ENCODE peak calls at places on chromosomes 3 and 15, in six cellular contexts. One of them, this sample, is unnamed.

GRCh38 chr3:1462916-1463315 is 370.1 kb downstream of the CNTN6 start:
- DNase-seq in upper lobe of right lung: no peak
- DNase-seq in endothelial cell: no peak
- DNase-seq in osteocyte: no peak
- DNase-seq in choroid plexus epithelial cell: no peak
- DNase-seq in brain microvascular endothelial cell: no peak
- DNase-seq in this sample: no peak

GRCh38 chr3:72746412-72747411 is 101.5 kb downstream of the SHQ1 start:
- DNase-seq in upper lobe of right lung: no peak
- DNase-seq in endothelial cell: no peak
- DNase-seq in osteocyte: no peak
- DNase-seq in choroid plexus epithelial cell: peak
- DNase-seq in brain microvascular endothelial cell: peak
- DNase-seq in this sample: no peak

GRCh38 chr3:128353991-128354687 is 112.6 kb downstream of the DNAJB8 start:
- DNase-seq in upper lobe of right lung: peak
- DNase-seq in endothelial cell: no peak
- DNase-seq in osteocyte: no peak
- DNase-seq in choroid plexus epithelial cell: peak
- DNase-seq in brain microvascular endothelial cell: peak
- DNase-seq in this sample: no peak

GRCh38 chr3:182738583-182739514 is 54.5 kb upstream of the ATP11B start:
- DNase-seq in upper lobe of right lung: no peak
- DNase-seq in endothelial cell: no peak
- DNase-seq in osteocyte: no peak
- DNase-seq in choroid plexus epithelial cell: no peak
- DNase-seq in brain microvascular endothelial cell: no peak
- DNase-seq in this sample: no peak

GRCh38 chr3:47163990-47164848 is at the start of gene SETD2:
- DNase-seq in upper lobe of right lung: peak
- DNase-seq in endothelial cell: peak
- DNase-seq in osteocyte: peak
- DNase-seq in choroid plexus epithelial cell: peak
- DNase-seq in brain microvascular endothelial cell: peak
- DNase-seq in this sample: peak

GRCh38 chr3:112407888-112408702 is 75.1 kb downstream of the CD200 start:
- DNase-seq in upper lobe of right lung: no peak
- DNase-seq in endothelial cell: no peak
- DNase-seq in osteocyte: no peak
- DNase-seq in choroid plexus epithelial cell: no peak
- DNase-seq in brain microvascular endothelial cell: no peak
- DNase-seq in this sample: no peak

GRCh38 chr15:94229591-94230365 is 1.6 kb upstream of the MCTP2 start:
- DNase-seq in upper lobe of right lung: no peak
- DNase-seq in endothelial cell: no peak
- DNase-seq in osteocyte: no peak
- DNase-seq in choroid plexus epithelial cell: no peak
- DNase-seq in brain microvascular endothelial cell: no peak
- DNase-seq in this sample: no peak

GRCh38 chr3:16079519-16079918 is 95.0 kb upstream of the GALNT15 start:
- DNase-seq in upper lobe of right lung: no peak
- DNase-seq in endothelial cell: no peak
- DNase-seq in osteocyte: no peak
- DNase-seq in choroid plexus epithelial cell: peak
- DNase-seq in brain microvascular endothelial cell: no peak
- DNase-seq in this sample: no peak

GRCh38 chr3:139020868-139021234 is at the start of gene PRR23B:
- DNase-seq in upper lobe of right lung: no peak
- DNase-seq in endothelial cell: no peak
- DNase-seq in osteocyte: no peak
- DNase-seq in choroid plexus epithelial cell: no peak
- DNase-seq in brain microvascular endothelial cell: no peak
- DNase-seq in this sample: no peak

GRCh38 chr3:71492566-71492965 is 91.0 kb downstream of the FOXP1 start:
- DNase-seq in upper lobe of right lung: no peak
- DNase-seq in endothelial cell: no peak
- DNase-seq in osteocyte: no peak
- DNase-seq in choroid plexus epithelial cell: no peak
- DNase-seq in brain microvascular endothelial cell: no peak
- DNase-seq in this sample: no peak

GRCh38 chr3:99776516-99777209 is 41.0 kb upstream of the CMSS1 start:
- DNase-seq in upper lobe of right lung: no peak
- DNase-seq in endothelial cell: no peak
- DNase-seq in osteocyte: no peak
- DNase-seq in choroid plexus epithelial cell: peak
- DNase-seq in brain microvascular endothelial cell: peak
- DNase-seq in this sample: no peak

GRCh38 chr15:39304201-39304841 is 276.6 kb upstream of the THBS1 start:
- DNase-seq in upper lobe of right lung: no peak
- DNase-seq in endothelial cell: no peak
- DNase-seq in osteocyte: no peak
- DNase-seq in choroid plexus epithelial cell: no peak
- DNase-seq in brain microvascular endothelial cell: no peak
- DNase-seq in this sample: peak

GRCh38 chr15:71654714-71655174 is 155.6 kb upstream of the NR2E3 start:
- DNase-seq in upper lobe of right lung: no peak
- DNase-seq in endothelial cell: no peak
- DNase-seq in osteocyte: no peak
- DNase-seq in choroid plexus epithelial cell: peak
- DNase-seq in brain microvascular endothelial cell: no peak
- DNase-seq in this sample: no peak

GRCh38 chr15:67781907-67782559 is 43.3 kb upstream of the SKOR1 start:
- DNase-seq in upper lobe of right lung: no peak
- DNase-seq in endothelial cell: no peak
- DNase-seq in osteocyte: no peak
- DNase-seq in choroid plexus epithelial cell: no peak
- DNase-seq in brain microvascular endothelial cell: no peak
- DNase-seq in this sample: no peak

GRCh38 chr3:42658771-42659390 is 5.4 kb downstream of the ZBTB47 start:
- DNase-seq in upper lobe of right lung: peak
- DNase-seq in endothelial cell: no peak
- DNase-seq in osteocyte: no peak
- DNase-seq in choroid plexus epithelial cell: no peak
- DNase-seq in brain microvascular endothelial cell: no peak
- DNase-seq in this sample: no peak

GRCh38 chr15:31004220-31004733 is 12.8 kb upstream of the MTMR10 start:
- DNase-seq in upper lobe of right lung: no peak
- DNase-seq in endothelial cell: peak
- DNase-seq in osteocyte: no peak
- DNase-seq in choroid plexus epithelial cell: no peak
- DNase-seq in brain microvascular endothelial cell: no peak
- DNase-seq in this sample: no peak

GRCh38 chr15:29934251-29934650 is 112.0 kb upstream of the TJP1 start:
- DNase-seq in upper lobe of right lung: no peak
- DNase-seq in endothelial cell: no peak
- DNase-seq in osteocyte: no peak
- DNase-seq in choroid plexus epithelial cell: peak
- DNase-seq in brain microvascular endothelial cell: peak
- DNase-seq in this sample: no peak

GRCh38 chr15:60840306-60840702 is 361.4 kb upstream of the ICE2 start:
- DNase-seq in upper lobe of right lung: no peak
- DNase-seq in endothelial cell: peak
- DNase-seq in osteocyte: no peak
- DNase-seq in choroid plexus epithelial cell: peak
- DNase-seq in brain microvascular endothelial cell: peak
- DNase-seq in this sample: no peak

GRCh38 chr3:45473841-45474240 is 85.5 kb downstream of the LARS2 start:
- DNase-seq in upper lobe of right lung: no peak
- DNase-seq in endothelial cell: no peak
- DNase-seq in osteocyte: no peak
- DNase-seq in choroid plexus epithelial cell: peak
- DNase-seq in brain microvascular endothelial cell: peak
- DNase-seq in this sample: peak

GRCh38 chr15:41950127-41950483 is 22.3 kb downstream of the EHD4 start:
- DNase-seq in upper lobe of right lung: no peak
- DNase-seq in endothelial cell: no peak
- DNase-seq in osteocyte: no peak
- DNase-seq in choroid plexus epithelial cell: no peak
- DNase-seq in brain microvascular endothelial cell: no peak
- DNase-seq in this sample: no peak

GRCh38 chr3:59480486-59480995 is 430.7 kb upstream of the CFAP20DC start:
- DNase-seq in upper lobe of right lung: no peak
- DNase-seq in endothelial cell: no peak
- DNase-seq in osteocyte: no peak
- DNase-seq in choroid plexus epithelial cell: peak
- DNase-seq in brain microvascular endothelial cell: peak
- DNase-seq in this sample: peak

GRCh38 chr3:171256445-171257250 is 203.6 kb downstream of the TNIK start:
- DNase-seq in upper lobe of right lung: no peak
- DNase-seq in endothelial cell: no peak
- DNase-seq in osteocyte: no peak
- DNase-seq in choroid plexus epithelial cell: no peak
- DNase-seq in brain microvascular endothelial cell: no peak
- DNase-seq in this sample: no peak

GRCh38 chr3:39784922-39785321 is 24.5 kb upstream of the MYRIP start:
- DNase-seq in upper lobe of right lung: no peak
- DNase-seq in endothelial cell: no peak
- DNase-seq in osteocyte: no peak
- DNase-seq in choroid plexus epithelial cell: no peak
- DNase-seq in brain microvascular endothelial cell: no peak
- DNase-seq in this sample: no peak

GRCh38 chr3:30749230-30749629 is 142.8 kb downstream of the TGFBR2 start:
- DNase-seq in upper lobe of right lung: no peak
- DNase-seq in endothelial cell: no peak
- DNase-seq in osteocyte: no peak
- DNase-seq in choroid plexus epithelial cell: no peak
- DNase-seq in brain microvascular endothelial cell: no peak
- DNase-seq in this sample: no peak

GRCh38 chr3:65751123-65751700 is 287.5 kb downstream of the MAGI1 start:
- DNase-seq in upper lobe of right lung: no peak
- DNase-seq in endothelial cell: peak
- DNase-seq in osteocyte: no peak
- DNase-seq in choroid plexus epithelial cell: peak
- DNase-seq in brain microvascular endothelial cell: peak
- DNase-seq in this sample: no peak

GRCh38 chr3:196127308-196128040 is 45.6 kb upstream of the TFRC start:
- DNase-seq in upper lobe of right lung: no peak
- DNase-seq in endothelial cell: no peak
- DNase-seq in osteocyte: no peak
- DNase-seq in choroid plexus epithelial cell: no peak
- DNase-seq in brain microvascular endothelial cell: no peak
- DNase-seq in this sample: no peak

GRCh38 chr3:66010348-66011097 is 28.2 kb downstream of the MAGI1 start:
- DNase-seq in upper lobe of right lung: no peak
- DNase-seq in endothelial cell: no peak
- DNase-seq in osteocyte: no peak
- DNase-seq in choroid plexus epithelial cell: peak
- DNase-seq in brain microvascular endothelial cell: no peak
- DNase-seq in this sample: no peak

GRCh38 chr3:13018039-13018431 is 55.2 kb downstream of the IQSEC1 start:
- DNase-seq in upper lobe of right lung: no peak
- DNase-seq in endothelial cell: no peak
- DNase-seq in osteocyte: no peak
- DNase-seq in choroid plexus epithelial cell: no peak
- DNase-seq in brain microvascular endothelial cell: no peak
- DNase-seq in this sample: no peak

GRCh38 chr3:12959838-12960378 is 113.3 kb downstream of the IQSEC1 start:
- DNase-seq in upper lobe of right lung: no peak
- DNase-seq in endothelial cell: peak
- DNase-seq in osteocyte: no peak
- DNase-seq in choroid plexus epithelial cell: no peak
- DNase-seq in brain microvascular endothelial cell: no peak
- DNase-seq in this sample: no peak

GRCh38 chr3:123310741-123311140 is 109.0 kb downstream of the SEC22A start:
- DNase-seq in upper lobe of right lung: no peak
- DNase-seq in endothelial cell: no peak
- DNase-seq in osteocyte: no peak
- DNase-seq in choroid plexus epithelial cell: no peak
- DNase-seq in brain microvascular endothelial cell: no peak
- DNase-seq in this sample: no peak

GRCh38 chr15:47339800-47340575 is 377.3 kb upstream of the SEMA6D start:
- DNase-seq in upper lobe of right lung: no peak
- DNase-seq in endothelial cell: no peak
- DNase-seq in osteocyte: no peak
- DNase-seq in choroid plexus epithelial cell: peak
- DNase-seq in brain microvascular endothelial cell: no peak
- DNase-seq in this sample: no peak

DNA sequence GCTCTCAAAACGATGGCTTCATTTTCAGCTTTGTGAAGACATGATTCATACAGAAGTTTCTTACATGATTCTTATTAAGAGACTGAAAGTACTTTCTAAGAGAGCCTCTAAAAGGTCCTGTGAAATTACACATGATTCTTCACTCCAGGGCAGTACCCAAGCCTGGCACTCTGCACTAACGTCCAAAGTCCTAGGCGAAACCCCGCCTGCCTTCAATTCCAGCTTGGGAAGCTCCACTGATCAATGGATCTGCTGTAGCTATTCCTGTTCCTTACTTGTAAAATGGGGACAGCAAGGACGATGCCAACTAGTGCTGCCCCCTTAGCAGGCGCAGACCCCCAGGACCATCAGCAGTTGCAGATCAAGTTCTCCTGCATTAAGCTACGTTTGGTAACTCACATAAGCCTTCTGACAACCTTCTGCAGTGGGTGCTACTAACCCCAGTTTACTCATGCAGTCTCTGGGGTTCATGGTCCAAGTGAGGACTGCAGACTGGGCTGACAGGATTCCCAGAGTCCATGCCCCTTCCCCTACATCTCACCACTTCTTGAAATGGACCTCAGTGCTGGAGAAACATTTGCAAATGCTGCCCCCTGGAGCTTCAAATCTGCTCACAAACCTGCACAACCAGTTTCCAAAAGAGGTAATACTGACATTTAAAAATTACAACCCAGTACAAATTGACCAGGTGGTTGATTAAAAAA is 10.6 kb downstream of the CHCHD4 start:
- DNase-seq in upper lobe of right lung: no peak
- DNase-seq in endothelial cell: no peak
- DNase-seq in osteocyte: no peak
- DNase-seq in choroid plexus epithelial cell: peak
- DNase-seq in brain microvascular endothelial cell: no peak
- DNase-seq in this sample: no peak
- TF ChIP-seq CTCF in upper lobe of right lung: no peak
- TF ChIP-seq CTCF in endothelial cell: no peak
- TF ChIP-seq CTCF in osteocyte: peak
- TF ChIP-seq CTCF in choroid plexus epithelial cell: peak
- TF ChIP-seq CTCF in brain microvascular endothelial cell: peak
- TF ChIP-seq CTCF in this sample: no peak

GRCh38 chr3:142993958-142994442 is 7.4 kb upstream of the U2SURP start:
- DNase-seq in upper lobe of right lung: no peak
- DNase-seq in endothelial cell: peak
- DNase-seq in osteocyte: no peak
- DNase-seq in choroid plexus epithelial cell: peak
- DNase-seq in brain microvascular endothelial cell: peak
- DNase-seq in this sample: peak
- TF ChIP-seq CTCF in upper lobe of right lung: peak
- TF ChIP-seq CTCF in endothelial cell: peak
- TF ChIP-seq CTCF in osteocyte: peak
- TF ChIP-seq CTCF in choroid plexus epithelial cell: peak
- TF ChIP-seq CTCF in brain microvascular endothelial cell: peak
- TF ChIP-seq CTCF in this sample: peak

GRCh38 chr3:52240059-52240885 is 1.3 kb upstream of the TWF2 start:
- DNase-seq in upper lobe of right lung: peak
- DNase-seq in endothelial cell: peak
- DNase-seq in osteocyte: no peak
- DNase-seq in choroid plexus epithelial cell: peak
- DNase-seq in brain microvascular endothelial cell: peak
- DNase-seq in this sample: peak
- TF ChIP-seq CTCF in upper lobe of right lung: no peak
- TF ChIP-seq CTCF in endothelial cell: no peak
- TF ChIP-seq CTCF in osteocyte: no peak
- TF ChIP-seq CTCF in choroid plexus epithelial cell: peak
- TF ChIP-seq CTCF in brain microvascular endothelial cell: peak
- TF ChIP-seq CTCF in this sample: no peak

GRCh38 chr3:79820089-79820488 is 52.3 kb upstream of the ROBO1 start:
- DNase-seq in upper lobe of right lung: no peak
- DNase-seq in endothelial cell: no peak
- DNase-seq in osteocyte: no peak
- DNase-seq in choroid plexus epithelial cell: no peak
- DNase-seq in brain microvascular endothelial cell: no peak
- DNase-seq in this sample: no peak
- TF ChIP-seq CTCF in upper lobe of right lung: no peak
- TF ChIP-seq CTCF in endothelial cell: no peak
- TF ChIP-seq CTCF in osteocyte: no peak
- TF ChIP-seq CTCF in choroid plexus epithelial cell: no peak
- TF ChIP-seq CTCF in brain microvascular endothelial cell: no peak
- TF ChIP-seq CTCF in this sample: no peak